ENCODE peak calls at places on chromosomes 6 and 20, in seven cellular contexts. U is cardiac muscle cell, R is D721Med, W is stomach, B is Peyer's patch, Q is retina, M is NCI-H1436 treated with DMSO at 0.1 percent for 48 hours. E is an unnamed sample.

GRCh38 chr20:8658103-8658502 is 410.8 kb upstream of the PLCB4 start:
- DNase-seq in U (no peak), R (no peak), W (no peak), B (no peak), Q (no peak), M (no peak), E (no peak)

GRCh38 chr6:116580198-116580597 is 8.9 kb downstream of the RWDD1 start:
- DNase-seq in U (peak), R (no peak), W (no peak), B (no peak), Q (no peak), M (no peak), E (no peak)

GRCh38 chr6:88619951-88620350 is 343.5 kb downstream of the RNGTT start:
- DNase-seq in U (no peak), R (no peak), W (no peak), B (no peak), Q (no peak), M (no peak), E (no peak)

GRCh38 chr6:100833972-100834574 is 47.1 kb downstream of the ASCC3 start:
- DNase-seq in U (no peak), R (no peak), W (no peak), B (no peak), Q (no peak), M (no peak), E (no peak)

GRCh38 chr20:8132632-8133587 is 844 bp downstream of the PLCB1 start:
- DNase-seq in U (peak), R (no peak), W (peak), B (no peak), Q (peak), M (no peak), E (no peak)

GRCh38 chr6:34316442-34317171 is 67.8 kb upstream of the SMIM29 start:
- DNase-seq in U (no peak), R (no peak), W (no peak), B (no peak), Q (no peak), M (no peak), E (no peak)

GRCh38 chr20:32487381-32487780 is 97.8 kb downstream of the NOL4L start:
- DNase-seq in U (no peak), R (no peak), W (no peak), B (no peak), Q (no peak), M (no peak), E (no peak)

GRCh38 chr6:54074591-54075195 is 36.5 kb upstream of the MLIP start:
- DNase-seq in U (peak), R (no peak), W (no peak), B (no peak), Q (no peak), M (no peak), E (no peak)

GRCh38 chr6:80638222-80639055 is 532.0 kb downstream of the BCKDHB start:
- DNase-seq in U (peak), R (no peak), W (peak), B (no peak), Q (peak), M (peak), E (no peak)

GRCh38 chr6:17600527-17601388 is 656 bp downstream of the FAM8A1 start:
- DNase-seq in U (peak), R (no peak), W (peak), B (peak), Q (peak), M (no peak), E (peak)

GRCh38 chr6:69953491-69953890 is 87.1 kb downstream of the COL19A1 start:
- DNase-seq in U (no peak), R (no peak), W (no peak), B (no peak), Q (no peak), M (no peak), E (peak)

GRCh38 chr20:50052550-50052949 is 60.4 kb downstream of the UBE2V1 start:
- DNase-seq in U (no peak), R (no peak), W (no peak), B (no peak), Q (no peak), M (no peak), E (no peak)